ENCODE peak calls at places on chromosomes 3 and 15, in seven cellular contexts. One of them, this sample, is unnamed.

GRCh38 chr15:77037475-77038209 is 33.3 kb downstream of the TSPAN3 start:
- DNase-seq in dorsolateral prefrontal cortex: peak
- DNase-seq in gastrocnemius medialis: no peak
- DNase-seq in uterus: peak
- DNase-seq in CD4-positive, alpha-beta T cell: no peak
- DNase-seq in tibial artery: no peak
- DNase-seq in GM23338: no peak
- DNase-seq in this sample: peak

GRCh38 chr3:135262441-135262840 is 467.4 kb downstream of the EPHB1 start:
- DNase-seq in tibial artery: no peak
- DNase-seq in uterus: no peak
- DNase-seq in CD4-positive, alpha-beta T cell: no peak
- DNase-seq in gastrocnemius medialis: no peak
- DNase-seq in dorsolateral prefrontal cortex: no peak
- DNase-seq in GM23338: no peak
- DNase-seq in this sample: no peak

GRCh38 chr15:26323564-26323963 is 449.3 kb downstream of the GABRB3 start:
- DNase-seq in tibial artery: no peak
- DNase-seq in dorsolateral prefrontal cortex: no peak
- DNase-seq in uterus: no peak
- DNase-seq in GM23338: peak
- DNase-seq in gastrocnemius medialis: no peak
- DNase-seq in CD4-positive, alpha-beta T cell: no peak
- DNase-seq in this sample: no peak

GRCh38 chr3:179410317-179410716 is 41.0 kb downstream of the GNB4 start:
- DNase-seq in gastrocnemius medialis: no peak
- DNase-seq in tibial artery: no peak
- DNase-seq in GM23338: peak
- DNase-seq in CD4-positive, alpha-beta T cell: no peak
- DNase-seq in uterus: no peak
- DNase-seq in dorsolateral prefrontal cortex: no peak
- DNase-seq in this sample: no peak

GRCh38 chr3:42190701-42191442 is 75.1 kb downstream of the CCK start:
- DNase-seq in tibial artery: peak
- DNase-seq in GM23338: peak
- DNase-seq in gastrocnemius medialis: peak
- DNase-seq in dorsolateral prefrontal cortex: no peak
- DNase-seq in uterus: peak
- DNase-seq in CD4-positive, alpha-beta T cell: peak
- DNase-seq in this sample: peak

GRCh38 chr3:53834429-53835095 is 11.7 kb downstream of the CHDH start:
- DNase-seq in dorsolateral prefrontal cortex: no peak
- DNase-seq in GM23338: no peak
- DNase-seq in tibial artery: no peak
- DNase-seq in CD4-positive, alpha-beta T cell: no peak
- DNase-seq in gastrocnemius medialis: no peak
- DNase-seq in uterus: no peak
- DNase-seq in this sample: no peak

GRCh38 chr3:34260266-34260990 is 462.0 kb downstream of the PDCD6IP start:
- DNase-seq in gastrocnemius medialis: no peak
- DNase-seq in GM23338: peak
- DNase-seq in tibial artery: peak
- DNase-seq in CD4-positive, alpha-beta T cell: no peak
- DNase-seq in uterus: peak
- DNase-seq in dorsolateral prefrontal cortex: no peak
- DNase-seq in this sample: no peak

GRCh38 chr15:84750583-84751092 is 2.2 kb downstream of the ZNF592 start:
- DNase-seq in tibial artery: no peak
- DNase-seq in gastrocnemius medialis: no peak
- DNase-seq in uterus: no peak
- DNase-seq in dorsolateral prefrontal cortex: no peak
- DNase-seq in CD4-positive, alpha-beta T cell: no peak
- DNase-seq in GM23338: no peak
- DNase-seq in this sample: no peak

GRCh38 chr3:52090131-52090548 is 33.8 kb upstream of the DUSP7 start:
- DNase-seq in CD4-positive, alpha-beta T cell: no peak
- DNase-seq in tibial artery: peak
- DNase-seq in GM23338: no peak
- DNase-seq in gastrocnemius medialis: no peak
- DNase-seq in uterus: peak
- DNase-seq in dorsolateral prefrontal cortex: no peak
- DNase-seq in this sample: peak

GRCh38 chr15:22949074-22949547 is 31.1 kb downstream of the CYFIP1 start:
- DNase-seq in GM23338: peak
- DNase-seq in CD4-positive, alpha-beta T cell: no peak
- DNase-seq in uterus: peak
- DNase-seq in tibial artery: peak
- DNase-seq in dorsolateral prefrontal cortex: no peak
- DNase-seq in gastrocnemius medialis: no peak
- DNase-seq in this sample: peak

GRCh38 chr15:42083605-42083908 is 10.8 kb downstream of the PLA2G4D start:
- DNase-seq in CD4-positive, alpha-beta T cell: no peak
- DNase-seq in tibial artery: no peak
- DNase-seq in dorsolateral prefrontal cortex: no peak
- DNase-seq in GM23338: no peak
- DNase-seq in uterus: no peak
- DNase-seq in gastrocnemius medialis: no peak
- DNase-seq in this sample: no peak

GRCh38 chr3:111333642-111334041 is 208.4 kb upstream of the CD96 start:
- DNase-seq in uterus: no peak
- DNase-seq in GM23338: no peak
- DNase-seq in tibial artery: no peak
- DNase-seq in gastrocnemius medialis: no peak
- DNase-seq in dorsolateral prefrontal cortex: no peak
- DNase-seq in CD4-positive, alpha-beta T cell: no peak
- DNase-seq in this sample: no peak

GRCh38 chr15:76347507-76348055 is 11.0 kb downstream of the ISL2 start:
- DNase-seq in CD4-positive, alpha-beta T cell: no peak
- DNase-seq in uterus: no peak
- DNase-seq in dorsolateral prefrontal cortex: no peak
- DNase-seq in tibial artery: no peak
- DNase-seq in GM23338: no peak
- DNase-seq in gastrocnemius medialis: no peak
- DNase-seq in this sample: no peak

GRCh38 chr15:76012021-76012551 is at the start of gene NRG4:
- DNase-seq in GM23338: no peak
- DNase-seq in gastrocnemius medialis: no peak
- DNase-seq in tibial artery: no peak
- DNase-seq in dorsolateral prefrontal cortex: no peak
- DNase-seq in uterus: no peak
- DNase-seq in CD4-positive, alpha-beta T cell: no peak
- DNase-seq in this sample: no peak

DNA sequence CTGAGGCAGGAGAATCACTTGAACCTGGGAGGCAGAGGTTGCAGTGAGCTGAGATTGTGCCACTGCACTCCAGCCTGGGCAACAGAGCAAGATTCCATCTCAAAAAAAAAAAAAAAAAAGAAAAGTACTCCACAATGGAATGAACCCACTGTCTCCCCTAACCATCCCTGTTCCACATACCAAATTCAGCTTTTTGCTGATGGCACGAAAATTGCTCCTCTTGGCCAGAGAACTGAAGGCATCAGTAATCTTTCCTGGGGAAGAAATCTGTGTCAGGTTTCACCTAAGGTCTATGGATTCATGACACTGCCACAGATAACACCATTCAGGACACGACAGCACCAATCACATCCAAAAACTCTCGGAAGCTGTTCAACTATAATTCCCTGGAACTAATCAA is 6.9 kb upstream of the PRC1 start:
- DNase-seq in uterus: no peak
- DNase-seq in gastrocnemius medialis: no peak
- DNase-seq in CD4-positive, alpha-beta T cell: no peak
- DNase-seq in tibial artery: no peak
- DNase-seq in GM23338: no peak
- DNase-seq in dorsolateral prefrontal cortex: no peak
- DNase-seq in this sample: no peak
- H3K27ac ChIP-seq in uterus: no peak
- H3K27ac ChIP-seq in gastrocnemius medialis: no peak
- H3K27ac ChIP-seq in CD4-positive, alpha-beta T cell: no peak
- H3K27ac ChIP-seq in tibial artery: no peak
- H3K27ac ChIP-seq in GM23338: no peak
- H3K27ac ChIP-seq in dorsolateral prefrontal cortex: no peak
- H3K27ac ChIP-seq in this sample: no peak

DNA sequence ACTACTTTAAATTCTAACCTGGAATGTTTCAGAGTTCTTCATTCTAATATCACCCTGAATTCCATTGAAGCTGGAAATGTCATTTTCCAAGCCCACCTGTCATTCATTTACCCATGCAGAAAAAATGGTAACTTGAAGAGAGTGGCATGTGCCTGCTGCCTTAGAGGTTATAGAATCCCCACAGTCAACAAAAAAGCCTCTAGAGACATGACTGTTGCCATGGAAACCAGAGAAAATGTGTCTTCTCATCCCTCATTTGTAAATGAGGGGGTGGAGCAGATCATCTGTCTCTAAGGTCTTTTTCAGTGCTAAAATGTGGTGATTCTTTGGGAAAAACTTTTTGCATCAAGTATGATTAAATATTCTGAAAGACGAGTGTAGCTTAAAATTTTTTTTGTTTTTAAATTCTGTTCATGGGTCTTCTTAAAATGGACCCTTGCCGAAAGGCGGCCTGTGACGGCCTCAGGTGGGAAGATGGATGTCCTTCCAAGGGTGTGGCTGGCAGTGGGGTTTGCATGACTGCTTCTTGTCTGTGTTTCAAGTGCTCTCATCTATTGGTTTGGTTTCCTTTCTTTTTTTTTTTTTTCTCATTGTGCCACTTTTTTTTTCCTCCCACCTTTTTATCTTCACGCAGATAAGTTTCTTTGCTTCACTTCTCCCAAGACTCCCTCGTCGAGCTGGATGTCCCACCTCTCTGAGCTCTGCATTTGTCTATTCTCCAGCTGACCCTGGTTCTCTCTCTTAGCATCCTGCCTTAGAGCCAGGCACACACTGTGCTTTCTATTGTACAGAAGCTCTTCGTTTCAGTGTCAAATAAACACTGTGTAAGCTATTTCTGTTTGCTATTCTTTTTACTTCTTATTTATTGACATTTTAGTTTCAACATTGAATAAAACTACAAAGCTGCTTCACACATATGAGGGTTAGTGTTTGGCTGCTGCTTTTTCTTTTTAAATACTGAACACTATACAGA is 23.0 kb downstream of the TPM1 start:
- DNase-seq in dorsolateral prefrontal cortex: no peak
- DNase-seq in uterus: no peak
- DNase-seq in GM23338: peak
- DNase-seq in tibial artery: no peak
- DNase-seq in CD4-positive, alpha-beta T cell: no peak
- DNase-seq in gastrocnemius medialis: no peak
- DNase-seq in this sample: no peak
- H3K27ac ChIP-seq in dorsolateral prefrontal cortex: peak
- H3K27ac ChIP-seq in uterus: peak
- H3K27ac ChIP-seq in GM23338: no peak
- H3K27ac ChIP-seq in tibial artery: peak
- H3K27ac ChIP-seq in CD4-positive, alpha-beta T cell: no peak
- H3K27ac ChIP-seq in gastrocnemius medialis: no peak
- H3K27ac ChIP-seq in this sample: no peak

DNA sequence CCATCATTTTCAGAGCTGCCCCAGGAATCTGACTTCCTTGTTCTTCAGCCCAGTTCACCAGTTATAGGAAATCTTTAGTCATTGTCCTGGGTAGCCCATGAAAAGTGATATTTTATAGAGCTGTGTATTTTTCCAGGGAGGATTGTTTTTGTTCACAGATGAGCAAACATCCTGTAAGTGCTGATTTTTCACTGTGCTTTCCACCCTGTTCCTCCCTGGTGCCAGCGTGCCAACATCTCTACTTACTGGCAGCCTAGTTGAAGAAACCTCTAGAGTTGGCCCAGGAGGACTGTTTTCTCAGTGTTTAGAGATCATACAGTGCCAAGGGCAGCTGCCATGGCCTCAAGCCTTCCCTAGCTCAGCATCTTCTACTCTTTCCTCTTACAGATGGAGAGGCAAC is 41.3 kb downstream of the ST6GAL1 start:
- DNase-seq in tibial artery: peak
- DNase-seq in uterus: no peak
- DNase-seq in CD4-positive, alpha-beta T cell: no peak
- DNase-seq in GM23338: no peak
- DNase-seq in gastrocnemius medialis: peak
- DNase-seq in dorsolateral prefrontal cortex: no peak
- DNase-seq in this sample: no peak
- H3K27ac ChIP-seq in tibial artery: peak
- H3K27ac ChIP-seq in uterus: peak
- H3K27ac ChIP-seq in CD4-positive, alpha-beta T cell: no peak
- H3K27ac ChIP-seq in GM23338: no peak
- H3K27ac ChIP-seq in gastrocnemius medialis: peak
- H3K27ac ChIP-seq in dorsolateral prefrontal cortex: peak
- H3K27ac ChIP-seq in this sample: no peak

GRCh38 chr15:52559022-52559421 is 9.8 kb downstream of the ARPP19 start:
- DNase-seq in dorsolateral prefrontal cortex: no peak
- DNase-seq in uterus: no peak
- DNase-seq in tibial artery: no peak
- DNase-seq in gastrocnemius medialis: no peak
- DNase-seq in GM23338: no peak
- DNase-seq in CD4-positive, alpha-beta T cell: no peak
- DNase-seq in this sample: no peak

GRCh38 chr15:52559583-52559982 is 9.2 kb downstream of the ARPP19 start:
- DNase-seq in dorsolateral prefrontal cortex: no peak
- DNase-seq in GM23338: no peak
- DNase-seq in CD4-positive, alpha-beta T cell: no peak
- DNase-seq in tibial artery: no peak
- DNase-seq in gastrocnemius medialis: no peak
- DNase-seq in uterus: no peak
- DNase-seq in this sample: no peak

GRCh38 chr15:52556524-52556923 is 12.3 kb downstream of the ARPP19 start:
- DNase-seq in gastrocnemius medialis: no peak
- DNase-seq in dorsolateral prefrontal cortex: no peak
- DNase-seq in uterus: no peak
- DNase-seq in GM23338: no peak
- DNase-seq in tibial artery: no peak
- DNase-seq in CD4-positive, alpha-beta T cell: no peak
- DNase-seq in this sample: no peak

GRCh38 chr15:52557242-52557641 is 11.6 kb downstream of the ARPP19 start:
- DNase-seq in gastrocnemius medialis: no peak
- DNase-seq in dorsolateral prefrontal cortex: no peak
- DNase-seq in GM23338: no peak
- DNase-seq in CD4-positive, alpha-beta T cell: no peak
- DNase-seq in uterus: no peak
- DNase-seq in tibial artery: no peak
- DNase-seq in this sample: no peak

DNA sequence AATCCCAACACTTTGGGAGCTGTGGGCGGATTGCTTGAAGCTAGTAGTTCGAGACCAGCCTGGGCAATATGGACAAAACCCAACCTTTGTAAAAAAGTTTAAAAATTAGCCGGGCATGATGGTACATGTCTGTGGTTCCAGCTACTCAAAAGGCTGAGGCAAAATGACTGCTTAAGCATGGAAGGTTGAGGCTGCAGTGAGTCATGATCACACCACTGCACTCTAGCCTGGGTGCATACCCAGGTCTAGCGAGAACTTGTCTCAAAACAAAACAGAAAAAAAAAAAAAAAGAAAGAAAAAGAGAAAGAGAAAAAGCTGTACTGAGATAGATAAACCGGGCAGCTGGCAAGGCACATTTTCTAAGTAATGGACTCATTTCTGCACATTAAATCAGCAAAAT is 10.6 kb downstream of the ARPP19 start:
- DNase-seq in CD4-positive, alpha-beta T cell: no peak
- DNase-seq in gastrocnemius medialis: no peak
- DNase-seq in uterus: no peak
- DNase-seq in dorsolateral prefrontal cortex: no peak
- DNase-seq in tibial artery: no peak
- DNase-seq in GM23338: no peak
- DNase-seq in this sample: no peak
- H3K27ac ChIP-seq in CD4-positive, alpha-beta T cell: no peak
- H3K27ac ChIP-seq in gastrocnemius medialis: peak
- H3K27ac ChIP-seq in uterus: peak
- H3K27ac ChIP-seq in dorsolateral prefrontal cortex: peak
- H3K27ac ChIP-seq in tibial artery: no peak
- H3K27ac ChIP-seq in GM23338: no peak
- H3K27ac ChIP-seq in this sample: no peak

This sample was measured in ovary.